ENCODE peak calls at places on chromosomes 12 and 14, in ten cellular contexts. R is trophoblast cell; Y is stomach; P is transverse colon; Q is fibroblast of lung; F is heart left ventricle; V is CD8-positive, alpha-beta memory T cell; W is OCI-LY7; T is tibial artery; Z is GM23248. A is an unnamed sample.

GRCh38 chr12:59977779-59978178 is 381.9 kb downstream of the SLC16A7 start:
- DNase-seq in Q (peak; percentile 7), V (no peak), P (no peak), R (no peak), Z (no peak), Y (no peak), W (no peak), T (no peak), F (no peak), A (no peak)

GRCh38 chr12:71782007-71782406 is 27.3 kb downstream of the RAB21 start:
- DNase-seq in R (no peak), P (no peak), W (peak; percentile 5), Y (no peak), Z (no peak), F (no peak), Q (no peak), V (no peak), T (no peak), A (no peak)

GRCh38 chr14:96176811-96177211 is 27.8 kb upstream of the BDKRB2 start:
- DNase-seq in Y (no peak), W (no peak), Q (peak; percentile 70), V (no peak), Z (peak; percentile 93), T (peak; percentile 59), R (no peak), P (no peak), F (peak; percentile 36), A (no peak)

GRCh38 chr14:98138666-98139065 is 1133.3 kb downstream of the BCL11B start:
- DNase-seq in Z (peak; percentile 47), R (no peak), F (no peak), P (peak; percentile 10), W (peak; percentile 25), Q (peak; percentile 24), T (no peak), V (peak; percentile 80), Y (no peak), A (no peak)

GRCh38 chr14:65028937-65029336 is 42.2 kb downstream of the FNTB start:
- DNase-seq in V (no peak), W (no peak), Z (no peak), F (no peak), Q (no peak), Y (no peak), R (no peak), T (no peak), P (no peak), A (no peak)

GRCh38 chr14:105711058-105711620 is 184.8 kb downstream of the TMEM121 start:
- DNase-seq in V (peak; percentile 44), Y (no peak), F (no peak), Q (no peak), W (no peak), R (no peak), P (no peak), Z (no peak), T (no peak), A (no peak)

GRCh38 chr14:105499256-105500035 is 8.4 kb downstream of the TEDC1 start:
- DNase-seq in F (no peak), T (no peak), V (peak; percentile 49), Z (no peak), W (no peak), P (no peak), Y (no peak), R (no peak), Q (no peak), A (no peak)

GRCh38 chr12:57529831-57530230 is 7.2 kb downstream of the MBD6 start:
- DNase-seq in Q (no peak), Y (no peak), P (no peak), F (no peak), T (no peak), Z (no peak), R (no peak), W (no peak), V (no peak), A (no peak)

GRCh38 chr14:23539209-23539866 is 12.2 kb downstream of the ZFHX2 start:
- DNase-seq in V (peak; percentile 51), Z (peak; percentile 46), Y (no peak), F (no peak), P (no peak), T (no peak), R (no peak), Q (no peak), W (peak; percentile 58), A (no peak)

GRCh38 chr14:91223028-91223783 is 21.3 kb downstream of the GPR68 start:
- DNase-seq in T (no peak), P (no peak), F (no peak), R (no peak), Z (no peak), Y (no peak), Q (no peak), V (no peak), W (no peak), A (no peak)

GRCh38 chr14:82595466-82595865 is 1061.8 kb upstream of the SEL1L start:
- DNase-seq in Y (no peak), P (no peak), W (no peak), F (no peak), V (no peak), T (no peak), Z (no peak), R (no peak), Q (no peak), A (no peak)

GRCh38 chr12:45581112-45581511 is 148.4 kb upstream of the ARID2 start:
- DNase-seq in T (no peak), W (no peak), P (no peak), Z (no peak), R (no peak), F (no peak), V (no peak), Y (no peak), Q (no peak), A (no peak)

GRCh38 chr14:104096751-104097700 is 11.5 kb downstream of the ASPG start:
- DNase-seq in W (peak; percentile 35), Y (no peak), P (peak; percentile 12), F (peak; percentile 20), V (peak; percentile 44), R (no peak), Z (peak; percentile 16), Q (no peak), T (no peak), A (no peak)

GRCh38 chr14:25953532-25954144 is 644.2 kb downstream of the NOVA1 start:
- DNase-seq in P (peak; percentile 40), R (no peak), F (no peak), T (peak; percentile 36), V (no peak), Z (peak; percentile 86), Y (no peak), Q (peak; percentile 80), W (no peak), A (peak; percentile 0)
- H3K9me3 ChIP-seq in P (no peaks in the 10 kb centered on the region), R (no peaks in the 10 kb centered on the region), F (no peaks in the 10 kb centered on the region), T (peaks cover 3% of the 10 kb centered on the region), V (no peaks in the 10 kb centered on the region), Z (no peaks in the 10 kb centered on the region), Y (no peaks in the 10 kb centered on the region), Q (no peaks in the 10 kb centered on the region), W (no peaks in the 10 kb centered on the region), A (no peaks in the 10 kb centered on the region)

DNA sequence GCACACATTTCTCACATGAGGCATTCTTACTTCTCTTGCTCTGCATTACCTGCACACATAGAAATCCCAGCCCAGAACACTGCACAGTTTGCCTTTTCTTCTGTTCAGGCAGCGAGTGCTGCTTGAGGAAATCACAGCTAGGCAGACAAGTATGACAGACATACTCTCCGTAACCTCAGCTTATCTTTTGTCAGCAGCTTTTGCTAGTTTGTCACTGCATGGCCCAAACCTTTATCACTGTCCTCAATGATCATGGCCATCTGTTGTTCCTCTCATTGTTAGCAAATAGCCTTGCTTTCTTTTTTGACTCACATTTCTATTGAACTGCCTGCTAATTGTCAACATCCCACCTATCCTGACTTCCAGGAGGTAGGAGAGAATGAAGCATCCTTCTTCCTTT is 5.3 kb downstream of the ZNF10 start:
- DNase-seq in Y (no peak), V (no peak), W (no peak), T (no peak), P (no peak), R (no peak), Q (no peak), F (no peak), Z (no peak), A (no peak)
- H3K9me3 ChIP-seq in Y (peaks cover 71% of the 10 kb centered on the region), V (peaks cover 50% of the 10 kb centered on the region), W (peaks cover 39% of the 10 kb centered on the region), T (peaks cover 75% of the 10 kb centered on the region), P (peaks cover 73% of the 10 kb centered on the region), R (peaks cover 4% of the 10 kb centered on the region), Q (no peaks in the 10 kb centered on the region), F (peaks cover 36% of the 10 kb centered on the region), Z (no peaks in the 10 kb centered on the region), A (peaks cover 66% of the 10 kb centered on the region)

GRCh38 chr12:80064269-80064668 is 35.1 kb upstream of the OTOGL start:
- DNase-seq in W (no peak), R (no peak), Z (peak; percentile 16), Q (peak; percentile 82), P (no peak), F (no peak), Y (no peak), T (no peak), V (no peak), A (no peak)

GRCh38 chr12:80064951-80065350 is 34.4 kb upstream of the OTOGL start:
- DNase-seq in P (no peak), Y (no peak), R (no peak), Q (no peak), F (no peak), T (no peak), Z (no peak), V (no peak), W (no peak), A (no peak)

GRCh38 chr12:80068173-80068572 is 31.2 kb upstream of the OTOGL start:
- DNase-seq in R (no peak), Y (no peak), P (no peak), F (no peak), Q (no peak), W (no peak), Z (no peak), V (no peak), T (no peak), A (no peak)
- H3K9me3 ChIP-seq in R (no peaks in the 10 kb centered on the region), Y (no peaks in the 10 kb centered on the region), P (no peaks in the 10 kb centered on the region), F (no peaks in the 10 kb centered on the region), Q (no peaks in the 10 kb centered on the region), W (no peaks in the 10 kb centered on the region), Z (no peaks in the 10 kb centered on the region), V (no peaks in the 10 kb centered on the region), T (no peaks in the 10 kb centered on the region), A (no peaks in the 10 kb centered on the region)

GRCh38 chr14:59046746-59047145 is 141.7 kb upstream of the DAAM1 start:
- DNase-seq in P (no peak), W (no peak), T (no peak), F (no peak), R (no peak), Z (no peak), Y (no peak), V (no peak), Q (peak; percentile 67), A (no peak)
- H3K9me3 ChIP-seq in P (no peaks in the 10 kb centered on the region), W (no peaks in the 10 kb centered on the region), T (no peaks in the 10 kb centered on the region), F (no peaks in the 10 kb centered on the region), R (no peaks in the 10 kb centered on the region), Z (no peaks in the 10 kb centered on the region), Y (no peaks in the 10 kb centered on the region), V (no peaks in the 10 kb centered on the region), Q (no peaks in the 10 kb centered on the region), A (no peaks in the 10 kb centered on the region)